ENCODE peak calls at places on chromosome 13, in six cellular contexts. One of them, this sample, is unnamed.

GRCh38 chr13:76707360-76707759 is 178.8 kb downstream of the KCTD12 start:
- DNase-seq in progenitor cell of endocrine pancreas: no peak
- DNase-seq in NCI-H1105 treated with DMSO at 0.1 percent for 48 hours: no peak
- DNase-seq in head of caudate nucleus: no peak
- DNase-seq in uterus: no peak
- DNase-seq in RWPE1: no peak
- DNase-seq in this sample: no peak

GRCh38 chr13:110447058-110447511 is 114.4 kb downstream of the RAB20 start:
- DNase-seq in progenitor cell of endocrine pancreas: no peak
- DNase-seq in NCI-H1105 treated with DMSO at 0.1 percent for 48 hours: no peak
- DNase-seq in head of caudate nucleus: no peak
- DNase-seq in uterus: no peak
- DNase-seq in RWPE1: no peak
- DNase-seq in this sample: peak; percentile 42

GRCh38 chr13:30398601-30399072 is 23.7 kb upstream of the UBE2L5 start:
- DNase-seq in progenitor cell of endocrine pancreas: no peak
- DNase-seq in NCI-H1105 treated with DMSO at 0.1 percent for 48 hours: no peak
- DNase-seq in head of caudate nucleus: no peak
- DNase-seq in uterus: no peak
- DNase-seq in RWPE1: no peak
- DNase-seq in this sample: no peak

GRCh38 chr13:97879646-97880297 is 73.7 kb upstream of the IPO5 start:
- DNase-seq in progenitor cell of endocrine pancreas: no peak
- DNase-seq in NCI-H1105 treated with DMSO at 0.1 percent for 48 hours: no peak
- DNase-seq in head of caudate nucleus: no peak
- DNase-seq in uterus: no peak
- DNase-seq in RWPE1: peak; percentile 69
- DNase-seq in this sample: no peak

GRCh38 chr13:113245858-113246791 is 36.7 kb downstream of the CUL4A start:
- DNase-seq in progenitor cell of endocrine pancreas: no peak
- DNase-seq in NCI-H1105 treated with DMSO at 0.1 percent for 48 hours: no peak
- DNase-seq in head of caudate nucleus: no peak
- DNase-seq in uterus: no peak
- DNase-seq in RWPE1: no peak
- DNase-seq in this sample: no peak

GRCh38 chr13:37479901-37480300 is 118.7 kb downstream of the POSTN start:
- DNase-seq in progenitor cell of endocrine pancreas: no peak
- DNase-seq in NCI-H1105 treated with DMSO at 0.1 percent for 48 hours: no peak
- DNase-seq in head of caudate nucleus: no peak
- DNase-seq in uterus: no peak
- DNase-seq in RWPE1: no peak
- DNase-seq in this sample: no peak

GRCh38 chr13:42732073-42732472 is 49.3 kb upstream of the FAM216B start:
- DNase-seq in progenitor cell of endocrine pancreas: no peak
- DNase-seq in NCI-H1105 treated with DMSO at 0.1 percent for 48 hours: no peak
- DNase-seq in head of caudate nucleus: no peak
- DNase-seq in uterus: no peak
- DNase-seq in RWPE1: no peak
- DNase-seq in this sample: no peak

GRCh38 chr13:80037505-80037888 is 303.4 kb downstream of the SPRY2 start:
- DNase-seq in progenitor cell of endocrine pancreas: no peak
- DNase-seq in NCI-H1105 treated with DMSO at 0.1 percent for 48 hours: no peak
- DNase-seq in head of caudate nucleus: peak; percentile 13
- DNase-seq in uterus: no peak
- DNase-seq in RWPE1: peak; percentile 59
- DNase-seq in this sample: no peak

GRCh38 chr13:50421457-50422130 is 406.4 kb downstream of the KCNRG start:
- DNase-seq in progenitor cell of endocrine pancreas: no peak
- DNase-seq in NCI-H1105 treated with DMSO at 0.1 percent for 48 hours: peak; percentile 6
- DNase-seq in head of caudate nucleus: no peak
- DNase-seq in uterus: no peak
- DNase-seq in RWPE1: peak; percentile 65
- DNase-seq in this sample: no peak

GRCh38 chr13:19862511-19863313 is 737 bp downstream of the ZMYM5 start:
- DNase-seq in progenitor cell of endocrine pancreas: no peak
- DNase-seq in NCI-H1105 treated with DMSO at 0.1 percent for 48 hours: no peak
- DNase-seq in head of caudate nucleus: peak; percentile 44
- DNase-seq in uterus: peak; percentile 31
- DNase-seq in RWPE1: peak; percentile 43
- DNase-seq in this sample: peak; percentile 51

GRCh38 chr13:25846227-25846984 is 205.4 kb downstream of the SHISA2 start:
- DNase-seq in progenitor cell of endocrine pancreas: no peak
- DNase-seq in NCI-H1105 treated with DMSO at 0.1 percent for 48 hours: no peak
- DNase-seq in head of caudate nucleus: no peak
- DNase-seq in uterus: no peak
- DNase-seq in RWPE1: peak; percentile 13
- DNase-seq in this sample: no peak

GRCh38 chr13:113975416-113975815 is 1.5 kb upstream of the C13orf46 start:
- DNase-seq in progenitor cell of endocrine pancreas: no peak
- DNase-seq in NCI-H1105 treated with DMSO at 0.1 percent for 48 hours: no peak
- DNase-seq in head of caudate nucleus: no peak
- DNase-seq in uterus: no peak
- DNase-seq in RWPE1: no peak
- DNase-seq in this sample: no peak

GRCh38 chr13:40596484-40596883 is 70.0 kb downstream of the FOXO1 start:
- DNase-seq in progenitor cell of endocrine pancreas: no peak
- DNase-seq in NCI-H1105 treated with DMSO at 0.1 percent for 48 hours: no peak
- DNase-seq in head of caudate nucleus: no peak
- DNase-seq in uterus: no peak
- DNase-seq in RWPE1: no peak
- DNase-seq in this sample: no peak

GRCh38 chr13:112455476-112456059 is 79.4 kb downstream of the SPACA7 start:
- DNase-seq in progenitor cell of endocrine pancreas: no peak
- DNase-seq in NCI-H1105 treated with DMSO at 0.1 percent for 48 hours: no peak
- DNase-seq in head of caudate nucleus: no peak
- DNase-seq in uterus: no peak
- DNase-seq in RWPE1: no peak
- DNase-seq in this sample: no peak

GRCh38 chr13:39353988-39354387 is 249.0 kb downstream of the LHFPL6 start:
- DNase-seq in progenitor cell of endocrine pancreas: no peak
- DNase-seq in NCI-H1105 treated with DMSO at 0.1 percent for 48 hours: no peak
- DNase-seq in head of caudate nucleus: no peak
- DNase-seq in uterus: no peak
- DNase-seq in RWPE1: no peak
- DNase-seq in this sample: no peak

GRCh38 chr13:109734002-109734785 is 52.2 kb downstream of the IRS2 start:
- DNase-seq in progenitor cell of endocrine pancreas: no peak
- DNase-seq in NCI-H1105 treated with DMSO at 0.1 percent for 48 hours: no peak
- DNase-seq in head of caudate nucleus: no peak
- DNase-seq in uterus: no peak
- DNase-seq in RWPE1: no peak
- DNase-seq in this sample: no peak

GRCh38 chr13:45417790-45418534 is at the start of gene SLC25A30:
- DNase-seq in progenitor cell of endocrine pancreas: peak; percentile 84
- DNase-seq in NCI-H1105 treated with DMSO at 0.1 percent for 48 hours: peak; percentile 41
- DNase-seq in head of caudate nucleus: peak; percentile 95
- DNase-seq in uterus: peak; percentile 94
- DNase-seq in RWPE1: peak; percentile 79
- DNase-seq in this sample: peak; percentile 75

GRCh38 chr13:42740753-42741152 is 40.6 kb upstream of the FAM216B start:
- DNase-seq in progenitor cell of endocrine pancreas: no peak
- DNase-seq in NCI-H1105 treated with DMSO at 0.1 percent for 48 hours: no peak
- DNase-seq in head of caudate nucleus: peak; percentile 57
- DNase-seq in uterus: no peak
- DNase-seq in RWPE1: no peak
- DNase-seq in this sample: peak; percentile 42

GRCh38 chr13:46296920-46297319 is 85.2 kb downstream of the LRRC63 start:
- DNase-seq in progenitor cell of endocrine pancreas: no peak
- DNase-seq in NCI-H1105 treated with DMSO at 0.1 percent for 48 hours: no peak
- DNase-seq in head of caudate nucleus: no peak
- DNase-seq in uterus: no peak
- DNase-seq in RWPE1: no peak
- DNase-seq in this sample: no peak

GRCh38 chr13:90171649-90172048 is 1175.8 kb upstream of the MIR17HG start:
- DNase-seq in progenitor cell of endocrine pancreas: no peak
- DNase-seq in NCI-H1105 treated with DMSO at 0.1 percent for 48 hours: no peak
- DNase-seq in head of caudate nucleus: no peak
- DNase-seq in uterus: no peak
- DNase-seq in RWPE1: no peak
- DNase-seq in this sample: no peak

GRCh38 chr13:95295026-95295425 is 6.2 kb downstream of the ABCC4 start:
- DNase-seq in progenitor cell of endocrine pancreas: no peak
- DNase-seq in NCI-H1105 treated with DMSO at 0.1 percent for 48 hours: no peak
- DNase-seq in head of caudate nucleus: no peak
- DNase-seq in uterus: no peak
- DNase-seq in RWPE1: no peak
- DNase-seq in this sample: no peak

GRCh38 chr13:20482275-20482761 is 43.3 kb downstream of the CRYL1 start:
- DNase-seq in progenitor cell of endocrine pancreas: no peak
- DNase-seq in NCI-H1105 treated with DMSO at 0.1 percent for 48 hours: no peak
- DNase-seq in head of caudate nucleus: no peak
- DNase-seq in uterus: no peak
- DNase-seq in RWPE1: no peak
- DNase-seq in this sample: no peak

GRCh38 chr13:112756967-112757758 is 67.3 kb downstream of the ATP11A start:
- DNase-seq in progenitor cell of endocrine pancreas: no peak
- DNase-seq in NCI-H1105 treated with DMSO at 0.1 percent for 48 hours: no peak
- DNase-seq in head of caudate nucleus: peak; percentile 77
- DNase-seq in uterus: no peak
- DNase-seq in RWPE1: no peak
- DNase-seq in this sample: peak; percentile 99

GRCh38 chr13:98775844-98776598 is 23.5 kb upstream of the SLC15A1 start:
- DNase-seq in progenitor cell of endocrine pancreas: no peak
- DNase-seq in NCI-H1105 treated with DMSO at 0.1 percent for 48 hours: no peak
- DNase-seq in head of caudate nucleus: no peak
- DNase-seq in uterus: no peak
- DNase-seq in RWPE1: peak; percentile 89
- DNase-seq in this sample: no peak

GRCh38 chr13:91187522-91187921 is 160.0 kb upstream of the MIR17HG start:
- DNase-seq in progenitor cell of endocrine pancreas: no peak
- DNase-seq in NCI-H1105 treated with DMSO at 0.1 percent for 48 hours: no peak
- DNase-seq in head of caudate nucleus: no peak
- DNase-seq in uterus: no peak
- DNase-seq in RWPE1: no peak
- DNase-seq in this sample: no peak

GRCh38 chr13:23087884-23088283 is 92.9 kb upstream of the SGCG start:
- DNase-seq in progenitor cell of endocrine pancreas: no peak
- DNase-seq in NCI-H1105 treated with DMSO at 0.1 percent for 48 hours: no peak
- DNase-seq in head of caudate nucleus: no peak
- DNase-seq in uterus: no peak
- DNase-seq in RWPE1: peak; percentile 20
- DNase-seq in this sample: no peak

GRCh38 chr13:106533101-106533939 is 2.1 kb downstream of the EFNB2 start:
- DNase-seq in progenitor cell of endocrine pancreas: peak; percentile 76
- DNase-seq in NCI-H1105 treated with DMSO at 0.1 percent for 48 hours: peak; percentile 87
- DNase-seq in head of caudate nucleus: peak; percentile 89
- DNase-seq in uterus: peak; percentile 76
- DNase-seq in RWPE1: peak; percentile 65
- DNase-seq in this sample: peak; percentile 72

GRCh38 chr13:100131863-100132574 is 43.1 kb downstream of the PCCA start:
- DNase-seq in progenitor cell of endocrine pancreas: no peak
- DNase-seq in NCI-H1105 treated with DMSO at 0.1 percent for 48 hours: no peak
- DNase-seq in head of caudate nucleus: no peak
- DNase-seq in uterus: no peak
- DNase-seq in RWPE1: peak; percentile 98
- DNase-seq in this sample: no peak

GRCh38 chr13:73081256-73081915 is 22.6 kb downstream of the KLF5 start:
- DNase-seq in progenitor cell of endocrine pancreas: no peak
- DNase-seq in NCI-H1105 treated with DMSO at 0.1 percent for 48 hours: no peak
- DNase-seq in head of caudate nucleus: no peak
- DNase-seq in uterus: no peak
- DNase-seq in RWPE1: no peak
- DNase-seq in this sample: no peak

GRCh38 chr13:114029866-114030625 is 56.2 kb upstream of the C13orf46 start:
- DNase-seq in progenitor cell of endocrine pancreas: no peak
- DNase-seq in NCI-H1105 treated with DMSO at 0.1 percent for 48 hours: no peak
- DNase-seq in head of caudate nucleus: no peak
- DNase-seq in uterus: no peak
- DNase-seq in RWPE1: no peak
- DNase-seq in this sample: no peak

GRCh38 chr13:27954406-27954851 is 14.7 kb downstream of the CDX2 start:
- DNase-seq in progenitor cell of endocrine pancreas: no peak
- DNase-seq in NCI-H1105 treated with DMSO at 0.1 percent for 48 hours: peak; percentile 12
- DNase-seq in head of caudate nucleus: no peak
- DNase-seq in uterus: no peak
- DNase-seq in RWPE1: no peak
- DNase-seq in this sample: no peak

GRCh38 chr13:107964356-107964755 is 251.0 kb downstream of the LIG4 start:
- DNase-seq in progenitor cell of endocrine pancreas: no peak
- DNase-seq in NCI-H1105 treated with DMSO at 0.1 percent for 48 hours: peak; percentile 100
- DNase-seq in head of caudate nucleus: no peak
- DNase-seq in uterus: no peak
- DNase-seq in RWPE1: no peak
- DNase-seq in this sample: peak; percentile 8

GRCh38 chr13:75766636-75767035 is 130.5 kb downstream of the LMO7 start:
- DNase-seq in progenitor cell of endocrine pancreas: no peak
- DNase-seq in NCI-H1105 treated with DMSO at 0.1 percent for 48 hours: no peak
- DNase-seq in head of caudate nucleus: no peak
- DNase-seq in uterus: no peak
- DNase-seq in RWPE1: no peak
- DNase-seq in this sample: no peak

GRCh38 chr13:98549006-98549727 is 27.7 kb downstream of the STK24 start:
- DNase-seq in progenitor cell of endocrine pancreas: no peak
- DNase-seq in NCI-H1105 treated with DMSO at 0.1 percent for 48 hours: no peak
- DNase-seq in head of caudate nucleus: no peak
- DNase-seq in uterus: no peak
- DNase-seq in RWPE1: no peak
- DNase-seq in this sample: no peak

This sample was measured in pons.